ENCODE peak calls at places on chromosomes 6 and 20, in six cellular contexts. H is pancreas, G is A549, O is tibial nerve, C is heart left ventricle, P is bronchial epithelial cell. R is an unnamed sample.

GRCh38 chr6:113875470-113875869 is 18.3 kb downstream of the MARCKS start:
- DNase-seq in P (no peak), C (no peak), G (no peak), O (no peak), H (no peak), R (no peak)

GRCh38 chr20:4836473-4836872 is 114.8 kb downstream of the PRND start:
- DNase-seq in G (no peak), H (no peak), P (no peak), C (no peak), O (no peak), R (no peak)

GRCh38 chr6:89411269-89412070 is 603 bp downstream of the RRAGD start:
- DNase-seq in O (no peak), H (peak; percentile 38), C (peak; percentile 55), P (no peak), G (no peak), R (peak; percentile 33)

GRCh38 chr20:8964944-8965562 is 103.8 kb upstream of the PLCB4 start:
- DNase-seq in G (no peak), P (no peak), O (no peak), C (peak; percentile 26), H (no peak), R (no peak)

GRCh38 chr20:13821876-13822275 is 37.0 kb downstream of the NDUFAF5 start:
- DNase-seq in C (no peak), O (no peak), G (no peak), H (no peak), P (peak; percentile 75), R (no peak)

GRCh38 chr6:111736005-111736607 is 130.4 kb upstream of the TRAF3IP2 start:
- DNase-seq in O (no peak), C (no peak), H (no peak), P (no peak), G (no peak), R (no peak)

GRCh38 chr20:62717933-62718332 is 9.3 kb downstream of the NTSR1 start:
- DNase-seq in C (no peak), G (no peak), P (no peak), H (no peak), O (no peak), R (no peak)

GRCh38 chr6:6469074-6469473 is 119.4 kb upstream of the LY86 start:
- DNase-seq in P (peak; percentile 99), G (no peak), C (no peak), O (no peak), H (no peak), R (no peak)

GRCh38 chr6:110853754-110854477 is 20.7 kb upstream of the AMD1 start:
- DNase-seq in P (peak; percentile 78), C (no peak), O (no peak), G (no peak), H (no peak), R (no peak)

GRCh38 chr20:1334761-1335160 is 5.8 kb upstream of the SDCBP2 start:
- DNase-seq in O (no peak), P (peak; percentile 67), C (no peak), G (no peak), H (no peak), R (no peak)

GRCh38 chr6:138337076-138337475 is 40.6 kb upstream of the SMIM28 start:
- DNase-seq in C (no peak), O (no peak), P (no peak), G (no peak), H (no peak), R (no peak)

GRCh38 chr6:151036869-151037680 is 171.6 kb downstream of the MTHFD1L start:
- DNase-seq in C (no peak), O (no peak), H (no peak), P (peak; percentile 90), G (no peak), R (no peak)

GRCh38 chr20:33689973-33690372 is 3.8 kb upstream of the E2F1 start:
- DNase-seq in G (no peak), H (no peak), O (no peak), P (no peak), C (no peak), R (peak; percentile 74)

GRCh38 chr6:104109806-104110205 is 749.9 kb downstream of the HACE1 start:
- DNase-seq in O (no peak), H (no peak), C (no peak), G (no peak), P (peak; percentile 8), R (no peak)

GRCh38 chr6:34035704-34036356 is 110.1 kb downstream of the GRM4 start:
- DNase-seq in C (no peak), P (no peak), O (no peak), G (no peak), H (no peak), R (no peak)

GRCh38 chr20:3123542-3123941 is 36.1 kb downstream of the FASTKD5 start:
- DNase-seq in C (no peak), O (no peak), P (no peak), H (no peak), G (no peak), R (no peak)

GRCh38 chr6:111888928-111889696 is 15.9 kb upstream of the FYN start:
- DNase-seq in C (peak; percentile 51), O (no peak), G (no peak), P (no peak), H (no peak), R (peak; percentile 42)

GRCh38 chr20:22729180-22729579 is 144.8 kb upstream of the FOXA2 start:
- DNase-seq in H (no peak), O (no peak), P (no peak), G (no peak), C (no peak), R (no peak)

GRCh38 chr20:48878849-48879248 is 42.7 kb upstream of the ARFGEF2 start:
- DNase-seq in G (no peak), P (no peak), O (no peak), H (no peak), C (no peak), R (no peak)

GRCh38 chr6:81376745-81377144 is 375.7 kb downstream of the TENT5A start:
- DNase-seq in O (no peak), C (no peak), P (no peak), H (no peak), G (no peak), R (no peak)

GRCh38 chr20:15039088-15039762 is 701.8 kb upstream of the FLRT3 start:
- DNase-seq in C (no peak), H (no peak), P (peak; percentile 63), O (no peak), G (no peak), R (no peak)

GRCh38 chr6:89506716-89507597 is 74.0 kb downstream of the ANKRD6 start:
- DNase-seq in C (no peak), H (no peak), O (no peak), P (no peak), G (no peak), R (no peak)

GRCh38 chr20:992801-993535 is 9.1 kb downstream of the RSPO4 start:
- DNase-seq in H (no peak), C (no peak), G (no peak), P (no peak), O (no peak), R (no peak)

GRCh38 chr6:109498049-109498448 is 15.0 kb upstream of the ZBTB24 start:
- DNase-seq in O (no peak), P (no peak), G (no peak), H (no peak), C (no peak), R (no peak)

GRCh38 chr20:33992145-33992922 is 1.4 kb upstream of the RALY start:
- DNase-seq in H (peak; percentile 12), C (no peak), P (peak; percentile 71), O (no peak), G (peak; percentile 29), R (no peak)

GRCh38 chr6:31096656-31097055 is 15.7 kb downstream of the C6orf15 start:
- DNase-seq in G (no peak), P (no peak), C (no peak), H (no peak), O (no peak), R (no peak)

GRCh38 chr20:37619496-37619895 is 74.3 kb upstream of the CTNNBL1 start:
- DNase-seq in O (no peak), G (no peak), C (no peak), P (no peak), H (no peak), R (no peak)

GRCh38 chr6:39026175-39026574 is 22.4 kb upstream of the GLP1R start:
- DNase-seq in H (no peak), G (no peak), C (no peak), O (no peak), P (no peak), R (no peak)

DNA sequence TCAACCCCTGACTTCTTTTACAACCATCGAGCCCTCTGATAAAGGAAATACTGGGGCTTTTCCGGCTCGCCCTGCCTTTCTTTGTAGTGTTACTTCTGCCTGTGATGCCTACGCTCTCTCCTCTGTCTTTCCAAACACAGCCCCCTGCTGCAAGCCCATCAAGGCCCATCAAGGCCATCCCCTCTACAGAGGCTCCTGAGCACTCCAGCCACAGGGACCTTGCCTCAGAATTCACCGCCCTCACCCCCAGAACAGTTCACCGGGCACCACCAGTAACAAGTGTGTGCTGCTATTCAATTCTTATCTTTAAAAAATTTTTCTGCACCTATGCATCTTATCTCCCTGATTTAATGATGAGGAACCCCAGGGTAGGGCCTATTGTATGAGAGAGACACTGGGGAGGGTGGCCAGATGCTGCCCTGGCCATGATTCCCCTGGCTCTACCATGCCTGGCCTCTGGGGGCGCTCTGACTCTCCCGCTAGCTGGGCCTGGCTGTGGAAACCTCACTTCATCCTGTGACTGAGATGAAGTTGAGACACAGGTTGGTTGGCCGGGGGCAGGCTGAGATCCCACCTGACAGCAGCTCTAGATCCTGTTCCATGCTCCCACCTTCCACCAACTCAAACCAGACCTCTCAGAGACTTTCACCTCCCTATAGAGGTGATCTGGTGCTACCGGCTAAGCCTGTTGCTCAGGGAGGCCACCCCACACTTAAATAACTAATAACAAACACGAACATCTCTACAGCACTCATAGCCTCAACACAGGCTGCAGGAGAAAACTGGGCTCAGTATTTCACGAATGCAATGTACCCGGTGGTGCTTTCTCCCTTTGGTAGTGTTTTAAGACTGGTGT is 19.2 kb upstream of the GLP1R start:
- DNase-seq in C (no peak), G (peak; percentile 32), O (no peak), H (peak; percentile 69), P (no peak), R (no peak)
- TF ChIP-seq CTCF in C (peak; percentile 32), G (peak; percentile 37), O (peak; percentile 12), H (peak; percentile 74), P (peak; percentile 82), R (no peak)

GRCh38 chr6:36445651-36446050 is 2.9 kb downstream of the KCTD20 start:
- DNase-seq in O (no peak), H (no peak), G (no peak), C (no peak), P (no peak), R (no peak)
- H3K4me3 ChIP-seq in O (no peak overlapping the region), H (no peak overlapping the region), G (no peak overlapping the region), C (no peak overlapping the region), P (no peak overlapping the region), R (no peak overlapping the region)

DNA sequence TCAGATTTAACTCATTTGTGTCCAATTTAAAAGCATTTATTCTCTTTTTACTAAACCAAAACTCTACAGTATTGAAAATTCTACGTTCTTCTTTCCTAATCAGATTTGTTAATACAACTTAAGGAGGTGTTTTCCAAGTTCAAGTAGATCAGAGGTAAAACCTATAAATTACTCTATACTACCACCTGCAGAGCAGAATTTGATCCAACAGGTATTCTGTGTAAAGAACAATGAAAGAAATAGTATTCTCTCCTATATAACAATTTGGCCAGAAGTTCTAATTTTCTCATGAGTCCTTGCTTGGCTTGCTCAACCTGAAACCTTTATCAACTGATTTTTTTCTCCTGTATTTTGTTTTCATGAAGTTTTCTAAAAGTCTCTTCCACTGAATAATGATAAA is 28.5 kb upstream of the DST start:
- DNase-seq in H (no peak), P (peak; percentile 70), O (no peak), G (no peak), C (no peak), R (no peak)
- TF ChIP-seq CTCF in H (no peak), P (peak; percentile 27), O (no peak), G (no peak), C (no peak), R (no peak)

GRCh38 chr20:43535370-43536004 is 23.3 kb upstream of the SGK2 start:
- DNase-seq in O (no peak), C (no peak), P (no peak), H (no peak), G (no peak), R (no peak)
- H3K4me3 ChIP-seq in O (no peak overlapping the region), C (no peak overlapping the region), P (no peak overlapping the region), H (no peak overlapping the region), G (no peak overlapping the region), R (no peak overlapping the region)

R was measured in ovary.